ENCODE peak calls at places on chromosome 17, in seven cellular contexts. Z is esophagus squamous epithelium; E is CD4-positive, alpha-beta T cell; O is cardiac fibroblast; J is neural progenitor cell; F is ascending aorta; Q is HL-60. M is an unnamed sample.

GRCh38 chr17:63842173-63842539 is 329 bp downstream of the SMARCD2 start:
- DNase-seq in O (peak), J (no peak), Q (peak), Z (peak), F (no peak), E (no peak), M (no peak)

GRCh38 chr17:40486513-40487370 is 14.7 kb downstream of the TNS4 start:
- DNase-seq in F (no peak), Q (peak), Z (no peak), J (no peak), O (peak), E (no peak), M (no peak)

GRCh38 chr17:73209436-73209835 is 16.6 kb downstream of the COG1 start:
- DNase-seq in O (no peak), Q (no peak), E (no peak), F (no peak), J (no peak), Z (no peak), M (no peak)

GRCh38 chr17:60107526-60108257 is 29.0 kb upstream of the HEATR6 start:
- DNase-seq in Q (no peak), Z (no peak), E (no peak), J (no peak), O (peak), F (no peak), M (no peak)

GRCh38 chr17:69783865-69784264 is 291.2 kb upstream of the KCNJ16 start:
- DNase-seq in Q (no peak), Z (no peak), O (no peak), J (no peak), E (no peak), F (no peak), M (no peak)

GRCh38 chr17:17500999-17501605 is 4.9 kb upstream of the RASD1 start:
- DNase-seq in Z (no peak), E (no peak), Q (no peak), F (no peak), O (peak), J (peak), M (no peak)

GRCh38 chr17:79034931-79035485 is 11.0 kb downstream of the C1QTNF1 start:
- DNase-seq in Q (no peak), E (no peak), O (no peak), Z (no peak), J (no peak), F (no peak), M (no peak)

GRCh38 chr17:52156576-52156975 is 1.9 kb downstream of the CA10 start:
- DNase-seq in O (no peak), Q (no peak), E (no peak), F (no peak), J (no peak), Z (no peak), M (no peak)

GRCh38 chr17:42743595-42744282 is 1.1 kb downstream of the EZH1 start:
- DNase-seq in E (no peak), Z (no peak), F (no peak), J (no peak), Q (no peak), O (no peak), M (no peak)

GRCh38 chr17:76170114-76170513 is 29.1 kb upstream of the FOXJ1 start:
- DNase-seq in O (no peak), E (no peak), F (no peak), J (no peak), Z (no peak), Q (no peak), M (no peak)

GRCh38 chr17:72031219-72031906 is 89.5 kb upstream of the SOX9 start:
- DNase-seq in F (no peak), Z (no peak), O (no peak), E (no peak), J (no peak), Q (no peak), M (no peak)

GRCh38 chr17:43766413-43767052 is 7.9 kb upstream of the SOST start:
- DNase-seq in Z (no peak), E (peak), O (peak), Q (no peak), F (no peak), J (peak), M (peak)

GRCh38 chr17:78020717-78021108 is 62.2 kb downstream of the TNRC6C start:
- DNase-seq in O (no peak), E (no peak), J (no peak), Z (no peak), Q (no peak), F (no peak), M (no peak)

GRCh38 chr17:19363460-19364035 is 1.0 kb upstream of the B9D1 start:
- DNase-seq in F (no peak), Z (no peak), Q (no peak), O (no peak), J (no peak), E (no peak), M (no peak)

GRCh38 chr17:82748756-82749155 is 3.1 kb upstream of the TBCD start:
- DNase-seq in J (no peak), Z (no peak), E (no peak), F (no peak), O (no peak), Q (no peak), M (no peak)

GRCh38 chr17:21278304-21279197 is 6.0 kb upstream of the MAP2K3 start:
- DNase-seq in O (no peak), F (no peak), Z (no peak), E (peak), Q (peak), J (no peak), M (no peak)

GRCh38 chr17:80845121-80845862 is 146.3 kb upstream of the CHMP6 start:
- DNase-seq in Z (no peak), J (no peak), F (no peak), E (no peak), Q (no peak), O (no peak), M (no peak)

GRCh38 chr17:40298726-40299125 is 10.3 kb upstream of the RARA start:
- DNase-seq in Q (no peak), J (no peak), F (no peak), O (no peak), Z (no peak), E (no peak), M (no peak)

GRCh38 chr17:79619196-79619595 is 8.3 kb upstream of the RBFOX3 start:
- DNase-seq in O (no peak), J (no peak), F (no peak), Q (no peak), Z (no peak), E (no peak), M (no peak)

GRCh38 chr17:35930211-35931065 is at the start of gene RDM1:
- DNase-seq in J (peak), E (peak), O (peak), Q (peak), F (no peak), Z (no peak), M (peak)

GRCh38 chr17:46195217-46195855 is 2.1 kb upstream of the KANSL1 start:
- DNase-seq in Q (no peak), F (no peak), O (no peak), J (no peak), Z (no peak), E (no peak), M (no peak)

GRCh38 chr17:74011963-74012362 is 191.5 kb upstream of the RPL38 start:
- DNase-seq in Z (no peak), J (no peak), F (no peak), E (no peak), O (no peak), Q (peak), M (no peak)

GRCh38 chr17:17041018-17041521 is 1.2 kb upstream of the MPRIP start:
- DNase-seq in J (no peak), O (peak), F (no peak), E (no peak), Q (no peak), Z (no peak), M (no peak)

GRCh38 chr17:38786372-38786771 is 13.0 kb downstream of the PIP4K2B start:
- DNase-seq in J (no peak), O (no peak), F (no peak), Q (no peak), E (no peak), Z (no peak), M (no peak)

GRCh38 chr17:29116652-29117439 is 63.4 kb downstream of the MYO18A start:
- DNase-seq in O (peak), J (peak), E (peak), F (no peak), Z (peak), Q (peak), M (peak)

GRCh38 chr17:17493249-17493985 is 2.8 kb downstream of the RASD1 start:
- DNase-seq in J (peak), F (no peak), E (no peak), Z (no peak), Q (no peak), O (peak), M (no peak)

GRCh38 chr17:32298298-32298697 is 32.7 kb downstream of the RHBDL3 start:
- DNase-seq in J (no peak), O (no peak), Z (no peak), E (no peak), Q (no peak), F (no peak), M (no peak)
- TF ChIP-seq CTCF in J (no peak), O (no peak), Z (no peak), E (no peak), Q (no peak), F (no peak), M (no peak)

DNA sequence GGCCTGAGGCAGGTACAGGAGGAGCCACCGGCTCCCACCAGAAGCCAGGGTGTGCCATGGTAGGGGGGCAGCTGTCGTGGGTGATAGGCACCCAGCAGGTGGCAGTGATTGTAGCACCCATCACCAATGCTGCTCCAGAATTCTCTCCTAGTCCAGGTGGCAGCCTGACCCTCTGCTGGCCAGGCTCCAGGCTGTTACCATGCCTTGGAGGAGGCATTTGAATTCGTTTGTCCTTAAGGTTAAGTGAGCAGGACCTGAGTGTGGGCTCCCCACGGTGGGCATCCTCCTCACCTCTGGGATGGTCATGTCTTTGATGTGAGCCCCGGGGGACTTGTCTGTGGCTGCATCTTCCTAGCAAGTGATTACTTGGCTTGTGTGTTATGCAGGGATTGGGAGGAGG is 59.4 kb downstream of the RGS9 start:
- DNase-seq in F (no peak), Q (no peak), O (no peak), Z (no peak), J (no peak), E (no peak), M (no peak)
- TF ChIP-seq CTCF in F (no peak), Q (no peak), O (no peak), Z (no peak), J (no peak), E (no peak), M (no peak)

DNA sequence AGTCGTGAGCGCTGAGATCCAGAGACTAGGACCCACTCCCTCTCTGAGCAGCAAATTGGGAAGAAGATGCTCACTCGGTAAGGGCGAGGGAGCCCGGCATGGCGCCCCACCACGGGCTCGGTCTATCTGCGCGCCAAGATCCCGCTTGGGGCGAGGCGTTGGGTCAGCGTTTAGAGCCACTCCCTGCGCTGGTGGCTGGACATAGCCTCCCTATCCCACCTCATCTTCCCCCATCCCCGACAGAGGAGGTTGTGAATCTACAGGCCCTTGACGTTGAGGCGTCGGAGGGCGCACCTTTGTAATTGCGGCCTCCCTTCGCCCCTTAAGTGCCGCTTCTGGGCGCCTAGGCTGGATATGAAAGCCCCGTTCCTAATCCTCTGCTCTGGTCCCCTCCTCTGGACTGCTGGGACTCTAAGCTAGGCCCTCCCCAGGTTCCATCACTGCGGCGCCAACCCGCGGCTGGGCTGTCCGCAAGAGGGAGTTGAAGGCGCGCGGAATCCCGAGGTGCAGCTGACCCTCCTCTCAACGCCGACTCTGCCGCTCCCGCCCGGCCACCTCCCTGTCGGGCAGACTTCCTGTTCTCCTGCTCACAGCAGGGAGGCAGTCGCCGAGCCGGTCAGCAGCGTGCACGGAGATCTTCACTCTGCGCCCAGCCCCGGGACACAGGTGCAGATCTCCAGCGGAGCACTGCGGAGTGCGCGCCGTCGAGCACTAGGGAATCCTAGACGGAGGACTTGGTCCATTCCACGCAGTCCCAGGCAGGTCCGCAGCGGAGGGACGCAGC is 16.1 kb upstream of the HOXB9 start:
- DNase-seq in E (no peak), F (no peak), Z (no peak), Q (no peak), O (no peak), J (peak), M (no peak)
- TF ChIP-seq CTCF in E (no peak), F (no peak), Z (no peak), Q (no peak), O (no peak), J (no peak), M (no peak)

DNA sequence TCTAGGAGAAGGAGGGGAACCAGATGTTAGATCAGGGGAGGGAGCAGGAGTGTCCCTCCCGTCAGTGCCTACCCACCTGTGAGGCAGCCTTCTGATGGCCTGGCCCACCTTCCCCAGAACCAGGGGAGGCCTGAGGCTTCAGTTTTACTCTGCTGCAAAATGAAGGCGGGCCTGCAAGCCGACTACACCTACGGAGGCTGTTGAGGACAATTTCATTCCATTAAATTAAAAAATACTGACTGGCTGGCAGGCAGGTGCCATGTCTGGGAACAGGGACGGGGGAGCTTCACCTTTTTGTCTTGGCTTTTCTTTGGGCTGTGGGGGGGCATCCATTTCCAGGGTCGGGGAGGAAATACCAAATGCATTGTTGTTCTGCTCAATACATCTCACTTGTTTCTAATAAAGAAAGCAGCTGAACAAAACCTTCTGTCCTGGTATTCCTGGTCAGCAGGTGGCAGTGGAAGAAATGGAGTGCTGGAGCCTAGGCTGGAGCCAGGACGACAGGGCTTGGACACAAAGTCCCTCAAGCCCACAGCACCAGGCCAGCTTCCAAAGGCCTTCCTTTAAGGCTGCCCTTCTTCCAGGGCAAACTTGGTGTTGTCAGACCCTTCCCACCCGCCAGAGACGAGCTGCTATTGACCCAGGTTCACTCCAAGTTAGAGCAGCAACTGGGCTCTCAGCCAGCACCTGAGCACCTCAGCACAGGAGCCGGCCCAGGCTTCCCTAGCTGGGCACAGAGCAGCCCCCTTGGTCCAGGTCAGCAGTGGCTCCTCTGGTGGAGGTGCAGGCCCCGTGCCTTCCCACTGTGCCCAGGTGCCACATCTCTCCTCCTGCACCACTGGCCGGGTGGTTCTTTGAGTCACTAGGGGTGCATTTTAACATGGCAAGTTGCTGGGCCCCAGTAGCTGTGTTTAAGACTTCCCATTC is 23.5 kb downstream of the PLCD3 start:
- DNase-seq in F (no peak), O (no peak), Q (no peak), J (no peak), E (no peak), Z (no peak), M (no peak)
- TF ChIP-seq CTCF in F (no peak), O (no peak), Q (no peak), J (no peak), E (no peak), Z (no peak), M (no peak)

DNA sequence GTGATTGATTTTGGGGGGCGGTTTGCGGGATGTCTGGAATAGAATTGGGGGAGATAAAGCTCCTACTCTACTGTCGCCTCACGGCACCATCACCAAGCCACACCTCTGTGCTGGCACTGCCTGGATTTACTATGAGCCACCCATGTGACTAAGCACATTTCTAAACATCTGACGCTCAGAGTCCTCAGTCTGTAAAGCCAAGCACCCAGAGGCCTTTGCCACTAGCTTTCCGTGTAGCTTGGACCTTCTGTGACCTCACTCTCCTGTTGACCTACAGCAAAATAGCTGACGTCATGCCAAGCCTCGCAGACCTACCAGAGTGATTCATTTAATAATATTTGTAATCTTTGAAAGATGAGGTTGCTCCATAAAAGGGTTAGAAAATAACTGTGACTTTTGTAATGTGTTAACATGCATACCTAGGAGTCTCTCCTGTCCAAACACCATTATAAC is 38.5 kb upstream of the MYOCD start:
- DNase-seq in E (no peak), O (peak), J (no peak), Q (no peak), F (peak), Z (no peak), M (peak)
- TF ChIP-seq CTCF in E (no peak), O (no peak), J (no peak), Q (no peak), F (no peak), Z (no peak), M (no peak)

DNA sequence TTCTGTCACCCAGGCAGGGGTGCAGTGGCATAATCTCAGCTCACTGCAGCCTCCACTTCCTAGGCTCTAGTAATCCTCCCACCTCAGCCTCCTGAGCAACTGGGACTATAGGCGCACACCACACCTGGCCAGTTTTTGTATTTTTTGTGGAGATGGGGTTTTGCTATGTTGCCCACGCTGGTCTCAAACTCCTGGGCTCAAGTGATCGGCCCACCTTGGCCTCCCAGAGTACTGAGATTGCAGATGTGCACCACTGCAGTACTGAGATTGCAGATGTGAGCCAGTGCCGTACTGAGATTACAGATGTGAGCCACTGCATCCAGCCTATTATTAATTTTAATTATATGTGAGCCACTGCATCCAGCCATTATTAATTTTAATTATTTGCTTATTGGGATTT is 13.8 kb downstream of the CRK start:
- DNase-seq in J (no peak), O (no peak), F (no peak), Q (no peak), E (no peak), Z (no peak), M (no peak)
- TF ChIP-seq CTCF in J (no peak), O (no peak), F (no peak), Q (no peak), E (no peak), Z (no peak), M (no peak)

DNA sequence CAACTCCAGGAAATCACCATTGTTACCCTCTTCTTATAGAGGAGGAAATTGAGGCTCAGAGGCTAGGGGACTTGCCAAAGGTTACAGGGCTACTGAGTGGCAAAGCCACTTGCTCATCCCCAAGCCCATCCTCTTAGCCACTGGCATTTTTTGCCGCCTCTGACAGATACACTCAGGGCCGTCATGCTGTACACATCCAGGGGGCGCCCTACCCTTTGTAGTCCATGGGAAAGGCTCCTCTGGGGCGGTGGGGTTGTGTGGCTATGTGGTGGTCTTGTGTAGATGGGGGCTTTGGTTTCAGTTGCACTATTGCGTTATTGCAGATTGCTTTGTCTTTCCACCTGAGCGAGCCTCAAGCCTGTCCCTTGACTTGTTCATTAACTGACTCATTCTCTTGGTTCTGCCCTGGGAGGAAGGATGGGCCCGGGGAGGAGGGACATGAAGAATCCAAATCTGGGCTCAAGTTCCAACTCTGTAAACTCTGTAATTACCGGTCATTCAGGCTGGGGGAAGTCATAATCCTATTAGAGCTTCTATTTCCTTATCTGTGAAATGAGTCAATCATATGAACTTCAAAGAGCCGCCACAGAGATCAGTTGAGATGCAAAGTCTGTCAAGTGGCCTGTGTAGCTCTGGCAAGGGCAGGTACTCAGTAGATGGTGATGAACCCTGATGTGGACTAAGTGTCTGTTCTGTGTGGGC is 2.8 kb downstream of the NOS2 start:
- DNase-seq in E (no peak), Z (no peak), Q (no peak), O (no peak), F (no peak), J (no peak), M (no peak)
- TF ChIP-seq CTCF in E (no peak), Z (no peak), Q (no peak), O (peak), F (no peak), J (peak), M (no peak)

GRCh38 chr17:75154195-75155106 is at the start of gene JPT1:
- DNase-seq in O (peak), E (peak), Q (peak), J (peak), F (peak), Z (peak), M (peak)
- TF ChIP-seq CTCF in O (no peak), E (no peak), Q (no peak), J (no peak), F (no peak), Z (no peak), M (no peak)